ENCODE peak calls at places on chromosome X, in seven cellular contexts. Y is HCT116, K is stomach, B is K562, X is H1, Z is suprapubic skin, V is sigmoid colon. M is an unnamed sample.

GRCh38 chrX:16836371-16836770 is 33.8 kb downstream of the RBBP7 start:
- DNase-seq in Y (no peak), K (peak; percentile 49), B (no peak), X (no peak), Z (no peak), V (no peak), M (no peak)

GRCh38 chrX:125202486-125203378 is 116.9 kb upstream of the TEX13C start:
- DNase-seq in Y (no peak), K (no peak), B (no peak), X (no peak), Z (no peak), V (no peak), M (no peak)

GRCh38 chrX:31609130-31609529 is 537.3 kb upstream of the FTHL17 start:
- DNase-seq in Y (no peak), K (no peak), B (no peak), X (no peak), Z (no peak), V (no peak), M (no peak)

GRCh38 chrX:54529166-54529558 is 857 bp upstream of the GNL3L start:
- DNase-seq in Y (no peak), K (no peak), B (no peak), X (no peak), Z (no peak), V (no peak), M (no peak)

GRCh38 chrX:67523932-67524331 is 19.9 kb upstream of the AR start:
- DNase-seq in Y (no peak), K (no peak), B (no peak), X (no peak), Z (no peak), V (no peak), M (no peak)

GRCh38 chrX:153627675-153628111 is 19.3 kb upstream of the DUSP9 start:
- DNase-seq in Y (no peak), K (no peak), B (no peak), X (no peak), Z (no peak), V (peak; percentile 56), M (no peak)

GRCh38 chrX:133989993-133990392 is 4.6 kb upstream of the GPC3 start:
- DNase-seq in Y (no peak), K (no peak), B (no peak), X (no peak), Z (no peak), V (no peak), M (no peak)

GRCh38 chrX:78527263-78527662 is 131.9 kb downstream of the RTL3 start:
- DNase-seq in Y (no peak), K (no peak), B (no peak), X (no peak), Z (no peak), V (no peak), M (no peak)

GRCh38 chrX:40821780-40822179 is 86.4 kb upstream of the MED14 start:
- DNase-seq in Y (no peak), K (no peak), B (no peak), X (no peak), Z (no peak), V (no peak), M (no peak)

GRCh38 chrX:40866878-40867277 is 131.5 kb upstream of the MED14 start:
- DNase-seq in Y (no peak), K (no peak), B (no peak), X (no peak), Z (no peak), V (no peak), M (no peak)

GRCh38 chrX:71183341-71183740 is 38.7 kb downstream of the NLGN3 start:
- DNase-seq in Y (no peak), K (no peak), B (no peak), X (no peak), Z (no peak), V (no peak), M (no peak)

GRCh38 chrX:134244043-134244442 is 7.1 kb downstream of the CCDC160 start:
- DNase-seq in Y (no peak), K (no peak), B (no peak), X (no peak), Z (no peak), V (no peak), M (no peak)

GRCh38 chrX:126551725-126552312 is 795 bp downstream of the DCAF12L1 start:
- DNase-seq in Y (no peak), K (no peak), B (no peak), X (no peak), Z (no peak), V (no peak), M (no peak)

GRCh38 chrX:16511776-16512400 is 138.1 kb upstream of the S100G start:
- DNase-seq in Y (no peak), K (no peak), B (no peak), X (no peak), Z (no peak), V (no peak), M (no peak)

GRCh38 chrX:153456161-153456560 is 10.3 kb upstream of the TREX2 start:
- DNase-seq in Y (no peak), K (no peak), B (no peak), X (no peak), Z (no peak), V (no peak), M (no peak)

GRCh38 chrX:1598876-1599790 is 7.7 kb downstream of the AKAP17A start:
- DNase-seq in Y (no peak), K (no peak), B (no peak), X (no peak), Z (peak; percentile 75), V (no peak), M (no peak)

GRCh38 chrX:132023117-132023895 is at the start of gene STK26:
- DNase-seq in Y (peak; percentile 43), K (peak; percentile 79), B (peak; percentile 81), X (peak; percentile 27), Z (peak; percentile 84), V (peak; percentile 82), M (peak; percentile 41)

GRCh38 chrX:147637190-147637589 is 274.5 kb upstream of the FMR1 start:
- DNase-seq in Y (no peak), K (no peak), B (no peak), X (no peak), Z (no peak), V (no peak), M (no peak)

GRCh38 chrX:136097871-136098805 is 49.2 kb upstream of the FHL1 start:
- DNase-seq in Y (no peak), K (no peak), B (peak; percentile 59), X (peak; percentile 15), Z (no peak), V (no peak), M (no peak)

GRCh38 chrX:16148896-16149295 is 18.4 kb upstream of the MAGEB17 start:
- DNase-seq in Y (no peak), K (no peak), B (no peak), X (no peak), Z (no peak), V (no peak), M (no peak)

GRCh38 chrX:130592204-130592603 is 190.4 kb downstream of the RBMX2 start:
- DNase-seq in Y (no peak), K (no peak), B (no peak), X (no peak), Z (no peak), V (no peak), M (no peak)

GRCh38 chrX:130594453-130594916 is 192.7 kb downstream of the RBMX2 start:
- DNase-seq in Y (no peak), K (no peak), B (peak; percentile 42), X (no peak), Z (no peak), V (no peak), M (no peak)
- TF ChIP-seq POLR2AphosphoS5 in Y (no peak), K (no peak), B (peak; percentile 91), X (no peak), Z (no peak), V (no peak), M (no peak)

GRCh38 chrX:107684956-107685385 is 56.7 kb downstream of the PRPS1 start:
- DNase-seq in Y (no peak), K (peak; percentile 91), B (peak; percentile 69), X (no peak), Z (peak; percentile 85), V (peak; percentile 90), M (no peak)
- TF ChIP-seq POLR2AphosphoS5 in Y (no peak), K (peak; percentile 0), B (no peak), X (no peak), Z (no peak), V (no peak), M (no peak)

GRCh38 chrX:19576742-19577141 is 61.4 kb upstream of the MAP3K15 start:
- DNase-seq in Y (no peak), K (no peak), B (no peak), X (no peak), Z (no peak), V (no peak), M (no peak)

GRCh38 chrX:19581786-19582185 is 66.5 kb upstream of the MAP3K15 start:
- DNase-seq in Y (no peak), K (no peak), B (no peak), X (no peak), Z (no peak), V (no peak), M (no peak)

GRCh38 chrX:19578956-19579355 is 63.6 kb upstream of the MAP3K15 start:
- DNase-seq in Y (no peak), K (no peak), B (no peak), X (no peak), Z (no peak), V (no peak), M (no peak)

GRCh38 chrX:19577181-19577810 is 62.0 kb upstream of the MAP3K15 start:
- DNase-seq in Y (no peak), K (no peak), B (no peak), X (no peak), Z (no peak), V (no peak), M (no peak)

GRCh38 chrX:19579485-19579884 is 64.2 kb upstream of the MAP3K15 start:
- DNase-seq in Y (no peak), K (no peak), B (no peak), X (no peak), Z (no peak), V (no peak), M (no peak)
- TF ChIP-seq POLR2AphosphoS5 in Y (no peak), K (no peak), B (no peak), X (no peak), Z (no peak), V (no peak), M (no peak)

GRCh38 chrX:47321978-47322377 is 48.4 kb upstream of the ZNF157 start:
- DNase-seq in Y (no peak), K (no peak), B (no peak), X (peak; percentile 29), Z (no peak), V (peak; percentile 36), M (no peak)

GRCh38 chrX:47316276-47317025 is 53.9 kb upstream of the ZNF157 start:
- DNase-seq in Y (no peak), K (peak; percentile 32), B (no peak), X (peak; percentile 41), Z (no peak), V (no peak), M (no peak)

DNA sequence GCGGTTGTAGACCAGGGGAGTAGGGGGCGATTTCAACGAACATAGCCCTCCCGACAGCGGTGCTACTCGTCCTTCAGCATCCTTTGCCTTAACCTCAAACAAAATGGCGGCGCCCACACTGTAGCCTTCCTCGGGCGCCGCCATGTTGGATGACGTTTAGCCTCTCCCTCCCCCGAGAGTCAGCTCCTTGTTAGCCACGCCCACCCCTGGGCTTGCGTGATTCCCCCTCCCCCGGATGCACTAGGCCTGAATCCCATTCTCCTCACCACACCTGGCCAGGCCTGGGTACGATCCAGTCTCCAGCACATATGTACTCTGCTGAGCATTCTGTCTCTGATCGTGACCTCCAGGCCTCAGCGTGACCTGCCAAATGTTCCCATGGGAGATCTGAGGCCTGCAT is 49.0 kb upstream of the ZNF157 start:
- DNase-seq in Y (no peak), K (no peak), B (peak; percentile 30), X (peak; percentile 78), Z (no peak), V (peak; percentile 88), M (no peak)
- TF ChIP-seq POLR2AphosphoS5 in Y (no peak), K (no peak), B (no peak), X (peak; percentile 94), Z (no peak), V (no peak), M (no peak)

GRCh38 chrX:10821293-10821692 is 200.9 kb upstream of the MID1 start:
- DNase-seq in Y (no peak), K (no peak), B (no peak), X (no peak), Z (no peak), V (no peak), M (no peak)
- TF ChIP-seq POLR2AphosphoS5 in Y (no peak), K (no peak), B (no peak), X (no peak), Z (no peak), V (no peak), M (no peak)